ENCODE peak calls at places on chromosomes 11 and 22, in eight cellular contexts. S is psoas muscle; J is stimulated activated CD4-positive, alpha-beta T cell treated with anti-CD3 and anti-CD28 coated beads, Interleukin-1b, Interleukin-23, amount 100 ng/mL, for 24 hours; F is amniotic epithelial cell; N is mucosa of descending colon; Y is ovary; U is HFFc6; D is H54. M is an unnamed sample.

GRCh38 chr11:35853871-35854270 is 90.0 kb upstream of the LDLRAD3 start:
- DNase-seq in D (no peak), N (no peak), J (no peak), Y (no peak), U (no peak), F (no peak), S (no peak), M (no peak)

GRCh38 chr11:76850815-76851214 is 9.9 kb upstream of the ACER3 start:
- DNase-seq in N (no peak), D (no peak), J (no peak), U (no peak), S (peak), F (no peak), Y (no peak), M (no peak)

GRCh38 chr11:61714316-61714715 is 34.1 kb downstream of the DAGLA start:
- DNase-seq in N (no peak), F (no peak), J (no peak), Y (no peak), D (no peak), U (no peak), S (no peak), M (no peak)

GRCh38 chr11:6926208-6927029 is at the start of gene ZNF215:
- DNase-seq in J (peak), N (peak), U (peak), Y (peak), S (peak), D (peak), F (peak), M (peak)

GRCh38 chr22:29115682-29116313 is 43.0 kb downstream of the KREMEN1 start:
- DNase-seq in U (no peak), J (no peak), F (peak), N (no peak), S (no peak), D (no peak), Y (no peak), M (no peak)

GRCh38 chr11:69297926-69298777 is 4.2 kb downstream of the MYEOV start:
- DNase-seq in U (peak), F (peak), J (no peak), N (peak), D (peak), Y (no peak), S (peak), M (no peak)

GRCh38 chr11:112166561-112166960 is 611 bp upstream of the TEX12 start:
- DNase-seq in N (peak), S (no peak), J (no peak), F (peak), D (no peak), Y (no peak), U (no peak), M (peak)

GRCh38 chr11:126790550-126790981 is 210.0 kb downstream of the KIRREL3 start:
- DNase-seq in J (no peak), S (no peak), U (peak), D (peak), Y (no peak), N (no peak), F (peak), M (peak)

GRCh38 chr11:90847268-90847886 is 624.5 kb upstream of the CHORDC1 start:
- DNase-seq in F (no peak), N (no peak), S (no peak), D (no peak), J (no peak), U (no peak), Y (no peak), M (no peak)

GRCh38 chr22:39292561-39293074 is 26.8 kb downstream of the RPL3 start:
- DNase-seq in S (peak), J (no peak), F (peak), D (peak), Y (peak), N (peak), U (peak), M (peak)

GRCh38 chr11:65352783-65353182 is 1.8 kb upstream of the TIGD3 start:
- DNase-seq in U (peak), D (no peak), Y (no peak), N (no peak), S (no peak), J (no peak), F (peak), M (no peak)

GRCh38 chr11:22725079-22725478 is 58.7 kb downstream of the GAS2 start:
- DNase-seq in S (no peak), D (no peak), F (peak), J (no peak), Y (no peak), U (no peak), N (no peak), M (no peak)

GRCh38 chr11:103368151-103368550 is 258.9 kb downstream of the DYNC2H1 start:
- DNase-seq in S (no peak), Y (no peak), U (peak), J (no peak), D (no peak), F (no peak), N (no peak), M (no peak)

GRCh38 chr11:83272627-83273026 is 13.5 kb downstream of the CCDC90B start:
- DNase-seq in Y (no peak), S (no peak), N (no peak), J (no peak), U (peak), D (peak), F (peak), M (no peak)

GRCh38 chr11:68942090-68942620 is 38.5 kb downstream of the IGHMBP2 start:
- DNase-seq in U (no peak), J (no peak), N (no peak), Y (no peak), D (no peak), S (no peak), F (peak), M (no peak)

GRCh38 chr11:96827164-96827563 is 437.4 kb downstream of the JRKL start:
- DNase-seq in U (peak), D (no peak), S (no peak), J (no peak), F (peak), Y (no peak), N (peak), M (peak)

GRCh38 chr11:122731500-122731913 is 76.0 kb downstream of the UBASH3B start:
- DNase-seq in S (no peak), U (peak), F (peak), D (no peak), J (no peak), N (no peak), Y (no peak), M (no peak)

GRCh38 chr11:12086271-12087074 is 23.9 kb upstream of the MICAL2 start:
- DNase-seq in N (peak), J (no peak), Y (no peak), D (no peak), U (peak), F (peak), S (peak), M (peak)

GRCh38 chr11:110106713-110107274 is 13.6 kb downstream of the ZC3H12C start:
- DNase-seq in F (no peak), S (no peak), N (no peak), Y (no peak), J (no peak), U (no peak), D (no peak), M (no peak)

GRCh38 chr22:24741769-24742168 is 32.8 kb downstream of the PIWIL3 start:
- DNase-seq in N (no peak), Y (no peak), D (no peak), S (no peak), F (no peak), U (no peak), J (no peak), M (no peak)

GRCh38 chr11:65576867-65577755 is 1.3 kb downstream of the EHBP1L1 start:
- DNase-seq in S (peak), N (peak), D (peak), J (no peak), Y (peak), F (peak), U (peak), M (no peak)

GRCh38 chr22:29269230-29269604 is 1.1 kb downstream of the EWSR1 start:
- DNase-seq in S (no peak), N (no peak), J (no peak), D (no peak), Y (no peak), F (no peak), U (no peak), M (no peak)

GRCh38 chr22:27937453-27937852 is 18.4 kb upstream of the PITPNB start:
- DNase-seq in N (no peak), U (peak), J (no peak), S (no peak), D (no peak), Y (no peak), F (no peak), M (no peak)

GRCh38 chr11:114185436-114185835 is 110.8 kb upstream of the NNMT start:
- DNase-seq in F (no peak), U (no peak), D (no peak), S (no peak), J (no peak), Y (no peak), N (no peak), M (no peak)

GRCh38 chr11:60809249-60809648 is 24.1 kb downstream of the MS4A10 start:
- DNase-seq in U (no peak), D (no peak), S (no peak), J (no peak), F (no peak), N (no peak), Y (no peak), M (no peak)

GRCh38 chr11:119550330-119550729 is 127.4 kb upstream of the THY1 start:
- DNase-seq in S (no peak), N (no peak), Y (no peak), F (peak), U (no peak), J (no peak), D (no peak), M (peak)

GRCh38 chr11:16511807-16512114 is 155.4 kb upstream of the SOX6 start:
- DNase-seq in J (no peak), U (no peak), D (no peak), N (no peak), F (no peak), Y (no peak), S (no peak), M (no peak)

GRCh38 chr22:36860821-36861659 is at the start of gene NCF4:
- DNase-seq in F (no peak), U (no peak), D (no peak), J (no peak), Y (no peak), S (peak), N (peak), M (no peak)

GRCh38 chr22:38951734-38952133 is 5.7 kb upstream of the APOBEC3A start:
- DNase-seq in Y (no peak), S (no peak), J (no peak), F (no peak), N (peak), U (no peak), D (no peak), M (no peak)

GRCh38 chr11:113173023-113173594 is 141.3 kb upstream of the TTC12 start:
- DNase-seq in J (no peak), S (no peak), F (no peak), Y (no peak), D (no peak), N (no peak), U (no peak), M (no peak)

GRCh38 chr11:66136752-66137123 is 66.7 kb downstream of the PACS1 start:
- DNase-seq in U (peak), D (no peak), Y (no peak), N (no peak), S (no peak), J (no peak), F (peak), M (no peak)

GRCh38 chr11:65851811-65852507 is 6.0 kb downstream of the CFL1 start:
- DNase-seq in D (no peak), J (no peak), F (no peak), U (no peak), S (no peak), Y (no peak), N (no peak), M (no peak)

GRCh38 chr11:122816701-122817100 is 21.6 kb upstream of the CRTAM start:
- DNase-seq in J (no peak), D (no peak), S (no peak), Y (no peak), U (no peak), F (no peak), N (no peak), M (no peak)

GRCh38 chr22:26848244-26848920 is 191.0 kb downstream of the MIAT start:
- DNase-seq in J (no peak), N (no peak), D (peak), Y (no peak), F (no peak), S (peak), U (no peak), M (peak)

GRCh38 chr22:39439170-39439569 is 17.6 kb upstream of the MGAT3 start:
- DNase-seq in U (peak), J (no peak), Y (no peak), S (no peak), N (no peak), F (peak), D (peak), M (no peak)

GRCh38 chr11:74783241-74783871 is 34.7 kb downstream of the RNF169 start:
- DNase-seq in D (peak), F (peak), S (no peak), J (no peak), U (peak), Y (no peak), N (peak), M (no peak)

GRCh38 chr22:43203471-43203981 is 16.6 kb upstream of the TTLL12 start:
- DNase-seq in S (peak), J (no peak), F (peak), U (no peak), Y (no peak), D (no peak), N (no peak), M (no peak)

GRCh38 chr11:91790346-91790745 is 434.3 kb upstream of the FAT3 start:
- DNase-seq in F (no peak), Y (no peak), J (no peak), D (no peak), N (no peak), S (no peak), U (no peak), M (no peak)